ENCODE peak calls at places on chromosomes 12 and 14, in five cellular contexts. One of them, this sample, is unnamed.
A peak's percentile ranks its signal among the peaks of the same experiment; 100 is the strongest.

GRCh38 chr12:119661882-119662281 is 6.1 kb upstream of the PRKAB1 start:
- DNase-seq in left ventricle myocardium inferior: no peak
- DNase-seq in astrocyte of the cerebellum: no peak
- DNase-seq in cardiac muscle cell: no peak
- DNase-seq in GM13976: no peak
- DNase-seq in this sample: no peak

GRCh38 chr12:92928431-92928961 is 599 bp downstream of the EEA1 start:
- DNase-seq in left ventricle myocardium inferior: peak; percentile 50
- DNase-seq in astrocyte of the cerebellum: no peak
- DNase-seq in cardiac muscle cell: peak; percentile 25
- DNase-seq in GM13976: peak; percentile 21
- DNase-seq in this sample: no peak

GRCh38 chr14:72686101-72686500 is 207.8 kb downstream of the DPF3 start:
- DNase-seq in left ventricle myocardium inferior: no peak
- DNase-seq in astrocyte of the cerebellum: no peak
- DNase-seq in cardiac muscle cell: no peak
- DNase-seq in GM13976: no peak
- DNase-seq in this sample: no peak

GRCh38 chr12:62865860-62866407 is 69.0 kb downstream of the PPM1H start:
- DNase-seq in left ventricle myocardium inferior: no peak
- DNase-seq in astrocyte of the cerebellum: peak; percentile 88
- DNase-seq in cardiac muscle cell: no peak
- DNase-seq in GM13976: no peak
- DNase-seq in this sample: no peak

GRCh38 chr12:12800406-12801180 is 12.6 kb upstream of the DDX47 start:
- DNase-seq in left ventricle myocardium inferior: no peak
- DNase-seq in astrocyte of the cerebellum: no peak
- DNase-seq in cardiac muscle cell: peak; percentile 74
- DNase-seq in GM13976: no peak
- DNase-seq in this sample: no peak

GRCh38 chr12:56020437-56021189 is at the start of gene IKZF4:
- DNase-seq in left ventricle myocardium inferior: no peak
- DNase-seq in astrocyte of the cerebellum: no peak
- DNase-seq in cardiac muscle cell: peak; percentile 80
- DNase-seq in GM13976: no peak
- DNase-seq in this sample: no peak

GRCh38 chr12:62692884-62693283 is 226.3 kb downstream of the MON2 start:
- DNase-seq in left ventricle myocardium inferior: no peak
- DNase-seq in astrocyte of the cerebellum: peak; percentile 83
- DNase-seq in cardiac muscle cell: peak; percentile 86
- DNase-seq in GM13976: no peak
- DNase-seq in this sample: no peak

GRCh38 chr12:10641735-10642500 is 28.5 kb upstream of the MAGOHB start:
- DNase-seq in left ventricle myocardium inferior: no peak
- DNase-seq in astrocyte of the cerebellum: no peak
- DNase-seq in cardiac muscle cell: peak; percentile 59
- DNase-seq in GM13976: no peak
- DNase-seq in this sample: no peak

GRCh38 chr12:32811686-32812392 is 56.1 kb upstream of the YARS2 start:
- DNase-seq in left ventricle myocardium inferior: no peak
- DNase-seq in astrocyte of the cerebellum: no peak
- DNase-seq in cardiac muscle cell: no peak
- DNase-seq in GM13976: no peak
- DNase-seq in this sample: no peak

GRCh38 chr12:24975425-24975824 is 26.5 kb upstream of the BCAT1 start:
- DNase-seq in left ventricle myocardium inferior: no peak
- DNase-seq in astrocyte of the cerebellum: no peak
- DNase-seq in cardiac muscle cell: no peak
- DNase-seq in GM13976: no peak
- DNase-seq in this sample: no peak

GRCh38 chr12:68998036-68998435 is 65.1 kb upstream of the CPM start:
- DNase-seq in left ventricle myocardium inferior: no peak
- DNase-seq in astrocyte of the cerebellum: no peak
- DNase-seq in cardiac muscle cell: no peak
- DNase-seq in GM13976: no peak
- DNase-seq in this sample: no peak

GRCh38 chr14:103260629-103261124 is 73.4 kb upstream of the EIF5 start:
- DNase-seq in left ventricle myocardium inferior: peak; percentile 35
- DNase-seq in astrocyte of the cerebellum: peak; percentile 3
- DNase-seq in cardiac muscle cell: peak; percentile 71
- DNase-seq in GM13976: no peak
- DNase-seq in this sample: no peak

GRCh38 chr12:57718641-57719528 is 19.7 kb downstream of the AGAP2 start:
- DNase-seq in left ventricle myocardium inferior: no peak
- DNase-seq in astrocyte of the cerebellum: no peak
- DNase-seq in cardiac muscle cell: no peak
- DNase-seq in GM13976: peak; percentile 14
- DNase-seq in this sample: no peak

GRCh38 chr12:110339184-110339952 is 58.3 kb downstream of the ATP2A2 start:
- DNase-seq in left ventricle myocardium inferior: no peak
- DNase-seq in astrocyte of the cerebellum: no peak
- DNase-seq in cardiac muscle cell: no peak
- DNase-seq in GM13976: no peak
- DNase-seq in this sample: no peak

GRCh38 chr12:116712458-116713303 is 25.2 kb downstream of the SPRING1 start:
- DNase-seq in left ventricle myocardium inferior: no peak
- DNase-seq in astrocyte of the cerebellum: no peak
- DNase-seq in cardiac muscle cell: no peak
- DNase-seq in GM13976: no peak
- DNase-seq in this sample: no peak

GRCh38 chr12:88237954-88238353 is 95.8 kb downstream of the TMTC3 start:
- DNase-seq in left ventricle myocardium inferior: no peak
- DNase-seq in astrocyte of the cerebellum: peak; percentile 23
- DNase-seq in cardiac muscle cell: peak; percentile 44
- DNase-seq in GM13976: no peak
- DNase-seq in this sample: no peak

GRCh38 chr12:16949351-16949750 is 343.4 kb upstream of the LMO3 start:
- DNase-seq in left ventricle myocardium inferior: no peak
- DNase-seq in astrocyte of the cerebellum: no peak
- DNase-seq in cardiac muscle cell: no peak
- DNase-seq in GM13976: no peak
- DNase-seq in this sample: no peak

GRCh38 chr12:4997939-4998338 is 45.7 kb upstream of the KCNA5 start:
- DNase-seq in left ventricle myocardium inferior: no peak
- DNase-seq in astrocyte of the cerebellum: peak; percentile 75
- DNase-seq in cardiac muscle cell: peak; percentile 72
- DNase-seq in GM13976: no peak
- DNase-seq in this sample: no peak

GRCh38 chr14:75247286-75247922 is 31.2 kb upstream of the FOS start:
- DNase-seq in left ventricle myocardium inferior: no peak
- DNase-seq in astrocyte of the cerebellum: no peak
- DNase-seq in cardiac muscle cell: no peak
- DNase-seq in GM13976: peak; percentile 47
- DNase-seq in this sample: no peak

GRCh38 chr12:52007158-52007921 is 594 bp downstream of the TAMALIN start:
- DNase-seq in left ventricle myocardium inferior: peak; percentile 60
- DNase-seq in astrocyte of the cerebellum: no peak
- DNase-seq in cardiac muscle cell: peak; percentile 48
- DNase-seq in GM13976: peak; percentile 72
- DNase-seq in this sample: no peak

GRCh38 chr12:124184456-124184855 is 110.4 kb upstream of the RFLNA start:
- DNase-seq in left ventricle myocardium inferior: no peak
- DNase-seq in astrocyte of the cerebellum: no peak
- DNase-seq in cardiac muscle cell: no peak
- DNase-seq in GM13976: no peak
- DNase-seq in this sample: no peak
- TF ChIP-seq CTCF in left ventricle myocardium inferior: no peak
- TF ChIP-seq CTCF in astrocyte of the cerebellum: no peak
- TF ChIP-seq CTCF in cardiac muscle cell: no peak
- TF ChIP-seq CTCF in GM13976: no peak
- TF ChIP-seq CTCF in this sample: no peak

GRCh38 chr12:67222302-67222701 is 46.9 kb upstream of the CAND1 start:
- DNase-seq in left ventricle myocardium inferior: no peak
- DNase-seq in astrocyte of the cerebellum: peak; percentile 16
- DNase-seq in cardiac muscle cell: peak; percentile 25
- DNase-seq in GM13976: no peak
- DNase-seq in this sample: no peak

GRCh38 chr12:67217647-67218046 is 51.5 kb upstream of the CAND1 start:
- DNase-seq in left ventricle myocardium inferior: no peak
- DNase-seq in astrocyte of the cerebellum: no peak
- DNase-seq in cardiac muscle cell: no peak
- DNase-seq in GM13976: no peak
- DNase-seq in this sample: no peak

GRCh38 chr12:67223225-67223624 is 45.9 kb upstream of the CAND1 start:
- DNase-seq in left ventricle myocardium inferior: no peak
- DNase-seq in astrocyte of the cerebellum: no peak
- DNase-seq in cardiac muscle cell: no peak
- DNase-seq in GM13976: no peak
- DNase-seq in this sample: no peak

DNA sequence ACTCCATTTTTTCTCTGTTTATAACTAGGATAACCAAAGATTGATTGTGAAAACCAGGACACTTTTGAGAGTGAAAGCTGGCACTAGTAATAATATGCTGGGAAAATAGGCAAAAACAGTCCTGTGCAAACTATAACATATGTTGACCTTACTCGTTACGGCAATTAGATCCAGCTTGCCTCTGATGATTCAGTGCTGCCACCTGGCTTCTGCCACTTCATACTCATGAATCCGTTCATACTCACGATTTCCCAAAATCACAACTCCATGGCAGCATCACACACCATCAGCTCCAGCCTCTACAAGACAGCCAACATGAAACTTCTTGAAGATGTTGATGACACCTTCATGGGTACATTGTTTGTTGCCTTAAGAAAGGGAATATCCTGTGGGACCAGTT is 49.1 kb upstream of the CAND1 start:
- DNase-seq in left ventricle myocardium inferior: peak; percentile 16
- DNase-seq in astrocyte of the cerebellum: no peak
- DNase-seq in cardiac muscle cell: no peak
- DNase-seq in GM13976: no peak
- DNase-seq in this sample: no peak
- TF ChIP-seq CTCF in left ventricle myocardium inferior: peak; percentile 58
- TF ChIP-seq CTCF in astrocyte of the cerebellum: peak; percentile 12
- TF ChIP-seq CTCF in cardiac muscle cell: peak; percentile 12
- TF ChIP-seq CTCF in GM13976: no peak
- TF ChIP-seq CTCF in this sample: peak; percentile 43

DNA sequence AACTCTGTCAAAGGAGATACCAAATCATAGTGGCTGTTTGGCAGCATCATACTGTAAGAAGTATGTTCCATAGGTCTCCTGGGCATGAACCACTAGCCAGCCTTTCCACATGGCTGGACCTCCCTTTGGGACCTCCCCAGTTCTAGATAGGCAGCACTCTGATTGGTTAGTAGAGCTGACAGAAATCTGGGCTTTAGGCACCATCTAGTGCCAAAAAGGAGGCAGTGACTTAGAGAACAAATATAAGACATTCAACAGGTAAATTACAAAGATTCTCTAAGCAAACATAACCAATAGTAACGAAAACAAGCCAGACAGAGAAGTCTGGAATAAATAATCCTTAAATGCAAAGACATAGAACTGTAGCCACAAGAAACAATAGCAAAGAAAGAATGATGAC is 148.0 kb upstream of the PDE3A start:
- DNase-seq in left ventricle myocardium inferior: no peak
- DNase-seq in astrocyte of the cerebellum: peak; percentile 40
- DNase-seq in cardiac muscle cell: peak; percentile 77
- DNase-seq in GM13976: peak; percentile 12
- DNase-seq in this sample: no peak
- TF ChIP-seq CTCF in left ventricle myocardium inferior: peak; percentile 43
- TF ChIP-seq CTCF in astrocyte of the cerebellum: peak; percentile 34
- TF ChIP-seq CTCF in cardiac muscle cell: peak; percentile 34
- TF ChIP-seq CTCF in GM13976: no peak
- TF ChIP-seq CTCF in this sample: peak; percentile 56

GRCh38 chr14:96085369-96085768 is 46.2 kb downstream of the C14orf132 start:
- DNase-seq in left ventricle myocardium inferior: no peak
- DNase-seq in astrocyte of the cerebellum: no peak
- DNase-seq in cardiac muscle cell: no peak
- DNase-seq in GM13976: no peak
- DNase-seq in this sample: no peak
- TF ChIP-seq CTCF in left ventricle myocardium inferior: no peak
- TF ChIP-seq CTCF in astrocyte of the cerebellum: no peak
- TF ChIP-seq CTCF in cardiac muscle cell: no peak
- TF ChIP-seq CTCF in GM13976: no peak
- TF ChIP-seq CTCF in this sample: no peak

This sample was measured in D721Med.